ENCODE peak calls at places on chromosomes 5 and 9, in five cellular contexts. D is left colon; V is stimulated activated CD4-positive, alpha-beta T cell treated with anti-CD3 and anti-CD28 coated beads, Interleukin-1b, Interleukin-23, amount 100 ng/mL, for 4 hours; T is activated CD8-positive, alpha-beta memory T cell treated with anti-CD3 and anti-CD28 coated beads for 4 hours; W is posterior cingulate gyrus. L is an unnamed sample.

GRCh38 chr5:170449232-170449631 is 54.6 kb upstream of the KCNIP1 start:
- DNase-seq in V (no peak), W (no peak), D (no peak), T (no peak), L (no peak)

GRCh38 chr9:91856419-91856818 is 93.6 kb downstream of the ROR2 start:
- DNase-seq in V (no peak), T (no peak), D (no peak), W (no peak), L (no peak)

GRCh38 chr9:138006576-138007233 is 129.1 kb downstream of the CACNA1B start:
- DNase-seq in W (no peak), T (no peak), V (no peak), D (no peak), L (no peak)

GRCh38 chr9:136852664-136853595 is 784 bp downstream of the MAMDC4 start:
- DNase-seq in W (no peak), V (no peak), D (peak; percentile 25), T (no peak), L (no peak)

GRCh38 chr9:93302586-93303257 is 118.8 kb downstream of the WNK2 start:
- DNase-seq in V (peak; percentile 49), T (peak; percentile 30), D (peak; percentile 68), W (peak; percentile 34), L (peak; percentile 34)

GRCh38 chr5:108003178-108003577 is 332.4 kb upstream of the EFNA5 start:
- DNase-seq in V (no peak), T (no peak), W (no peak), D (no peak), L (no peak)

GRCh38 chr9:121819511-121820231 is 168.2 kb downstream of the DAB2IP start:
- DNase-seq in D (no peak), W (no peak), T (no peak), V (no peak), L (no peak)

GRCh38 chr5:1186351-1187233 is 14.8 kb upstream of the SLC6A19 start:
- DNase-seq in D (peak; percentile 22), T (no peak), W (no peak), V (no peak), L (no peak)

GRCh38 chr5:93163010-93163663 is 417.9 kb downstream of the NR2F1-AS1 start:
- DNase-seq in D (no peak), W (no peak), V (no peak), T (no peak), L (peak; percentile 47)

GRCh38 chr5:88665750-88666215 is 217.2 kb downstream of the MEF2C start:
- DNase-seq in D (no peak), V (no peak), W (peak; percentile 32), T (no peak), L (peak; percentile 55)

L was measured in cerebellar cortex.